ENCODE peak calls at places on chromosome 11, in six cellular contexts. B is activated T-helper 1 cell treated with anti-CD3 and anti-CD28 coated beads, Interleukin-2, amount 50 U/mL, for 16 hours; U is SW480; Y is C1 segment of cervical spinal cord; N is H7; H is T follicular helper cell. C is an unnamed sample.

GRCh38 chr11:59221438-59221837 is 8.7 kb upstream of the MPEG1 start:
- DNase-seq in B (no peak), U (no peak), Y (no peak), N (no peak), H (no peak), C (no peak)

GRCh38 chr11:19243601-19244000 is 2.9 kb upstream of the E2F8 start:
- DNase-seq in B (no peak), U (no peak), Y (no peak), N (no peak), H (no peak), C (no peak)

GRCh38 chr11:92211576-92212167 is 12.9 kb upstream of the FAT3 start:
- DNase-seq in B (no peak), U (peak; percentile 24), Y (no peak), N (peak; percentile 27), H (no peak), C (peak; percentile 21)

GRCh38 chr11:11701070-11701469 is 79.3 kb upstream of the GALNT18 start:
- DNase-seq in B (no peak), U (peak; percentile 39), Y (no peak), N (no peak), H (no peak), C (no peak)

GRCh38 chr11:19242184-19242932 is 1.6 kb upstream of the E2F8 start:
- DNase-seq in B (no peak), U (no peak), Y (no peak), N (peak; percentile 62), H (no peak), C (no peak)

GRCh38 chr11:64970731-64971151 is 1.2 kb downstream of the MAJIN start:
- DNase-seq in B (peak; percentile 8), U (peak; percentile 26), Y (no peak), N (no peak), H (no peak), C (no peak)

GRCh38 chr11:15707971-15708370 is 593.2 kb downstream of the INSC start:
- DNase-seq in B (no peak), U (peak; percentile 63), Y (no peak), N (no peak), H (no peak), C (no peak)

GRCh38 chr11:47407746-47408590 is at the start of gene SLC39A13:
- DNase-seq in B (peak; percentile 93), U (peak; percentile 95), Y (peak; percentile 94), N (peak; percentile 100), H (peak; percentile 81), C (peak; percentile 94)

GRCh38 chr11:45750439-45750838 is 54.5 kb upstream of the SLC35C1 start:
- DNase-seq in B (no peak), U (no peak), Y (no peak), N (no peak), H (no peak), C (no peak)

GRCh38 chr11:125591659-125592304 is 870 bp upstream of the STT3A start:
- DNase-seq in B (peak; percentile 14), U (peak; percentile 36), Y (peak; percentile 44), N (peak; percentile 64), H (peak; percentile 9), C (peak; percentile 50)

GRCh38 chr11:69387409-69387885 is 93.5 kb downstream of the MYEOV start:
- DNase-seq in B (no peak), U (no peak), Y (no peak), N (peak; percentile 13), H (no peak), C (no peak)

GRCh38 chr11:46557684-46558151 is 36.1 kb downstream of the AMBRA1 start:
- DNase-seq in B (no peak), U (no peak), Y (no peak), N (no peak), H (no peak), C (no peak)

GRCh38 chr11:17739945-17740338 is 5.4 kb downstream of the KCNC1 start:
- DNase-seq in B (no peak), U (no peak), Y (no peak), N (no peak), H (no peak), C (no peak)

GRCh38 chr11:71311928-71312510 is 59.6 kb upstream of the SHANK2 start:
- DNase-seq in B (no peak), U (peak; percentile 61), Y (no peak), N (no peak), H (no peak), C (no peak)

GRCh38 chr11:20397281-20397680 is 9.8 kb downstream of the PRMT3 start:
- DNase-seq in B (no peak), U (peak; percentile 61), Y (no peak), N (peak; percentile 26), H (no peak), C (peak; percentile 27)

GRCh38 chr11:108586600-108586999 is 7.0 kb downstream of the EXPH5 start:
- DNase-seq in B (no peak), U (no peak), Y (no peak), N (no peak), H (no peak), C (no peak)